ENCODE peak calls at places on chromosomes 11 and 22, in seven cellular contexts. One of them, this sample, is unnamed.
A peak's percentile ranks its signal among the peaks of the same experiment; 100 is the strongest.

GRCh38 chr11:120089036-120090001 is 48.6 kb downstream of the TRIM29 start:
- DNase-seq in H54: no peak
- DNase-seq in body of pancreas: no peak
- DNase-seq in A549: no peak
- DNase-seq in IMR-90: no peak
- DNase-seq in adrenal gland: no peak
- DNase-seq in sigmoid colon: no peak
- DNase-seq in this sample: no peak

GRCh38 chr11:117716652-117717440 is 80.2 kb downstream of the DSCAML1 start:
- DNase-seq in A549: no peak
- DNase-seq in adrenal gland: no peak
- DNase-seq in sigmoid colon: peak; percentile 58
- DNase-seq in H54: no peak
- DNase-seq in IMR-90: no peak
- DNase-seq in body of pancreas: no peak
- DNase-seq in this sample: no peak

GRCh38 chr11:70527429-70528045 is 129.2 kb downstream of the CTTN start:
- DNase-seq in adrenal gland: no peak
- DNase-seq in IMR-90: no peak
- DNase-seq in H54: no peak
- DNase-seq in A549: no peak
- DNase-seq in body of pancreas: no peak
- DNase-seq in sigmoid colon: no peak
- DNase-seq in this sample: no peak

GRCh38 chr22:39301926-39302325 is 17.5 kb downstream of the RPL3 start:
- DNase-seq in H54: no peak
- DNase-seq in sigmoid colon: no peak
- DNase-seq in A549: no peak
- DNase-seq in adrenal gland: no peak
- DNase-seq in IMR-90: no peak
- DNase-seq in body of pancreas: no peak
- DNase-seq in this sample: no peak

GRCh38 chr11:95487391-95487790 is 256.4 kb upstream of the SESN3 start:
- DNase-seq in body of pancreas: no peak
- DNase-seq in H54: no peak
- DNase-seq in A549: no peak
- DNase-seq in sigmoid colon: no peak
- DNase-seq in IMR-90: no peak
- DNase-seq in adrenal gland: no peak
- DNase-seq in this sample: no peak

GRCh38 chr11:73565804-73566203 is 32.1 kb downstream of the FAM168A start:
- DNase-seq in adrenal gland: no peak
- DNase-seq in A549: no peak
- DNase-seq in H54: no peak
- DNase-seq in IMR-90: no peak
- DNase-seq in sigmoid colon: no peak
- DNase-seq in body of pancreas: no peak
- DNase-seq in this sample: no peak

GRCh38 chr11:72625746-72626636 is 48.2 kb downstream of the PDE2A start:
- DNase-seq in H54: no peak
- DNase-seq in A549: no peak
- DNase-seq in body of pancreas: peak; percentile 47
- DNase-seq in IMR-90: peak; percentile 27
- DNase-seq in adrenal gland: peak; percentile 69
- DNase-seq in sigmoid colon: peak; percentile 90
- DNase-seq in this sample: peak; percentile 71

GRCh38 chr11:94025695-94026394 is 4.7 kb downstream of the HEPHL1 start:
- DNase-seq in sigmoid colon: no peak
- DNase-seq in H54: no peak
- DNase-seq in A549: no peak
- DNase-seq in IMR-90: peak; percentile 52
- DNase-seq in body of pancreas: no peak
- DNase-seq in adrenal gland: no peak
- DNase-seq in this sample: no peak

GRCh38 chr11:8732748-8733241 is 50.2 kb downstream of the RPL27A start:
- DNase-seq in sigmoid colon: peak; percentile 89
- DNase-seq in adrenal gland: peak; percentile 90
- DNase-seq in H54: peak; percentile 91
- DNase-seq in body of pancreas: peak; percentile 70
- DNase-seq in IMR-90: peak; percentile 80
- DNase-seq in A549: no peak
- DNase-seq in this sample: no peak

GRCh38 chr11:9001736-9002135 is 2.1 kb downstream of the NRIP3 start:
- DNase-seq in sigmoid colon: no peak
- DNase-seq in A549: no peak
- DNase-seq in IMR-90: peak; percentile 95
- DNase-seq in adrenal gland: no peak
- DNase-seq in H54: peak; percentile 94
- DNase-seq in body of pancreas: no peak
- DNase-seq in this sample: no peak

GRCh38 chr11:8871283-8871775 is 39.7 kb upstream of the AKIP1 start:
- DNase-seq in body of pancreas: peak; percentile 50
- DNase-seq in IMR-90: peak; percentile 94
- DNase-seq in adrenal gland: peak; percentile 67
- DNase-seq in A549: peak; percentile 72
- DNase-seq in H54: peak; percentile 68
- DNase-seq in sigmoid colon: peak; percentile 92
- DNase-seq in this sample: peak; percentile 54

GRCh38 chr11:129895126-129896041 is at the start of gene NFRKB:
- DNase-seq in sigmoid colon: peak; percentile 90
- DNase-seq in A549: peak; percentile 76
- DNase-seq in IMR-90: peak; percentile 58
- DNase-seq in body of pancreas: peak; percentile 88
- DNase-seq in H54: peak; percentile 69
- DNase-seq in adrenal gland: peak; percentile 81
- DNase-seq in this sample: peak; percentile 85
- TF ChIP-seq POLR2A in sigmoid colon: peak; percentile 49
- TF ChIP-seq POLR2A in A549: peak; percentile 70
- TF ChIP-seq POLR2A in IMR-90: no peak
- TF ChIP-seq POLR2A in body of pancreas: peak; percentile 80
- TF ChIP-seq POLR2A in H54: peak; percentile 69
- TF ChIP-seq POLR2A in adrenal gland: peak; percentile 29
- TF ChIP-seq POLR2A in this sample: peak; percentile 31

GRCh38 chr11:927871-928270 is 2.2 kb downstream of the AP2A2 start:
- DNase-seq in A549: no peak
- DNase-seq in sigmoid colon: no peak
- DNase-seq in H54: no peak
- DNase-seq in adrenal gland: no peak
- DNase-seq in IMR-90: no peak
- DNase-seq in body of pancreas: no peak
- DNase-seq in this sample: no peak

GRCh38 chr11:925496-926301 is at the start of gene AP2A2:
- DNase-seq in adrenal gland: peak; percentile 87
- DNase-seq in A549: peak; percentile 84
- DNase-seq in H54: peak; percentile 94
- DNase-seq in sigmoid colon: peak; percentile 93
- DNase-seq in IMR-90: peak; percentile 86
- DNase-seq in body of pancreas: peak; percentile 92
- DNase-seq in this sample: peak; percentile 83

GRCh38 chr11:924406-925157 is 1.1 kb upstream of the AP2A2 start:
- DNase-seq in body of pancreas: no peak
- DNase-seq in IMR-90: no peak
- DNase-seq in adrenal gland: peak; percentile 20
- DNase-seq in A549: no peak
- DNase-seq in H54: no peak
- DNase-seq in sigmoid colon: peak; percentile 73
- DNase-seq in this sample: no peak

GRCh38 chr11:925158-925495 is 543 bp upstream of the AP2A2 start:
- DNase-seq in A549: no peak
- DNase-seq in sigmoid colon: no peak
- DNase-seq in IMR-90: no peak
- DNase-seq in adrenal gland: peak; percentile 39
- DNase-seq in H54: no peak
- DNase-seq in body of pancreas: peak; percentile 42
- DNase-seq in this sample: no peak

GRCh38 chr11:926341-926916 is 759 bp downstream of the AP2A2 start:
- DNase-seq in adrenal gland: peak; percentile 52
- DNase-seq in H54: peak; percentile 81
- DNase-seq in sigmoid colon: no peak
- DNase-seq in IMR-90: peak; percentile 69
- DNase-seq in A549: peak; percentile 90
- DNase-seq in body of pancreas: peak; percentile 31
- DNase-seq in this sample: no peak
- TF ChIP-seq POLR2A in adrenal gland: no peak
- TF ChIP-seq POLR2A in H54: no peak
- TF ChIP-seq POLR2A in sigmoid colon: no peak
- TF ChIP-seq POLR2A in IMR-90: no peak
- TF ChIP-seq POLR2A in A549: no peak
- TF ChIP-seq POLR2A in body of pancreas: no peak
- TF ChIP-seq POLR2A in this sample: no peak

GRCh38 chr11:20458905-20459632 is 71.6 kb downstream of the PRMT3 start:
- DNase-seq in A549: no peak
- DNase-seq in body of pancreas: no peak
- DNase-seq in H54: no peak
- DNase-seq in sigmoid colon: no peak
- DNase-seq in adrenal gland: no peak
- DNase-seq in IMR-90: no peak
- DNase-seq in this sample: no peak
- TF ChIP-seq POLR2A in A549: no peak
- TF ChIP-seq POLR2A in body of pancreas: no peak
- TF ChIP-seq POLR2A in H54: no peak
- TF ChIP-seq POLR2A in sigmoid colon: no peak
- TF ChIP-seq POLR2A in adrenal gland: no peak
- TF ChIP-seq POLR2A in IMR-90: no peak
- TF ChIP-seq POLR2A in this sample: no peak

GRCh38 chr22:30575859-30576258 is 1.4 kb upstream of the GAL3ST1 start:
- DNase-seq in adrenal gland: no peak
- DNase-seq in sigmoid colon: no peak
- DNase-seq in H54: no peak
- DNase-seq in IMR-90: no peak
- DNase-seq in A549: no peak
- DNase-seq in body of pancreas: peak; percentile 59
- DNase-seq in this sample: peak; percentile 23
- TF ChIP-seq POLR2A in adrenal gland: no peak
- TF ChIP-seq POLR2A in sigmoid colon: no peak
- TF ChIP-seq POLR2A in H54: no peak
- TF ChIP-seq POLR2A in IMR-90: no peak
- TF ChIP-seq POLR2A in A549: no peak
- TF ChIP-seq POLR2A in body of pancreas: no peak
- TF ChIP-seq POLR2A in this sample: no peak

GRCh38 chr11:65498042-65498726 is 661 bp upstream of the MALAT1 start:
- DNase-seq in IMR-90: peak; percentile 68
- DNase-seq in sigmoid colon: peak; percentile 83
- DNase-seq in A549: no peak
- DNase-seq in body of pancreas: peak; percentile 67
- DNase-seq in adrenal gland: peak; percentile 73
- DNase-seq in H54: no peak
- DNase-seq in this sample: no peak

GRCh38 chr11:65498727-65498976 is 193 bp upstream of the MALAT1 start:
- DNase-seq in body of pancreas: no peak
- DNase-seq in adrenal gland: no peak
- DNase-seq in A549: no peak
- DNase-seq in sigmoid colon: no peak
- DNase-seq in H54: no peak
- DNase-seq in IMR-90: no peak
- DNase-seq in this sample: no peak

GRCh38 chr11:65500262-65501004 is 1.6 kb downstream of the MALAT1 start:
- DNase-seq in H54: no peak
- DNase-seq in IMR-90: peak; percentile 58
- DNase-seq in adrenal gland: peak; percentile 39
- DNase-seq in A549: no peak
- DNase-seq in sigmoid colon: peak; percentile 78
- DNase-seq in body of pancreas: peak; percentile 59
- DNase-seq in this sample: no peak

GRCh38 chr11:65499713-65500261 is 942 bp downstream of the MALAT1 start:
- DNase-seq in sigmoid colon: no peak
- DNase-seq in H54: no peak
- DNase-seq in A549: no peak
- DNase-seq in body of pancreas: no peak
- DNase-seq in IMR-90: no peak
- DNase-seq in adrenal gland: no peak
- DNase-seq in this sample: no peak

DNA sequence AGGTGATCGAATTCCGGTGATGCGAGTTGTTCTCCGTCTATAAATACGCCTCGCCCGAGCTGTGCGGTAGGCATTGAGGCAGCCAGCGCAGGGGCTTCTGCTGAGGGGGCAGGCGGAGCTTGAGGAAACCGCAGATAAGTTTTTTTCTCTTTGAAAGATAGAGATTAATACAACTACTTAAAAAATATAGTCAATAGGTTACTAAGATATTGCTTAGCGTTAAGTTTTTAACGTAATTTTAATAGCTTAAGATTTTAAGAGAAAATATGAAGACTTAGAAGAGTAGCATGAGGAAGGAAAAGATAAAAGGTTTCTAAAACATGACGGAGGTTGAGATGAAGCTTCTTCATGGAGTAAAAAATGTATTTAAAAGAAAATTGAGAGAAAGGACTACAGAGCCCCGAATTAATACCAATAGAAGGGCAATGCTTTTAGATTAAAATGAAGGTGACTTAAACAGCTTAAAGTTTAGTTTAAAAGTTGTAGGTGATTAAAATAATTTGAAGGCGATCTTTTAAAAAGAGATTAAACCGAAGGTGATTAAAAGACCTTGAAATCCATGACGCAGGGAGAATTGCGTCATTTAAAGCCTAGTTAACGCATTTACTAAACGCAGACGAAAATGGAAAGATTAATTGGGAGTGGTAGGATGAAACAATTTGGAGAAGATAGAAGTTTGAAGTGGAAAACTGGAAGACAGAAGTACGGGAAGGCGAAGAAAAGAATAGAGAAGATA is at the start of gene MALAT1:
- DNase-seq in IMR-90: peak; percentile 94
- DNase-seq in body of pancreas: peak; percentile 96
- DNase-seq in sigmoid colon: peak; percentile 98
- DNase-seq in adrenal gland: peak; percentile 92
- DNase-seq in A549: no peak
- DNase-seq in H54: no peak
- DNase-seq in this sample: peak; percentile 92
- TF ChIP-seq POLR2A in IMR-90: no peak
- TF ChIP-seq POLR2A in body of pancreas: peak; percentile 100
- TF ChIP-seq POLR2A in sigmoid colon: peak; percentile 100
- TF ChIP-seq POLR2A in adrenal gland: peak; percentile 100
- TF ChIP-seq POLR2A in A549: peak; percentile 99
- TF ChIP-seq POLR2A in H54: peak; percentile 99
- TF ChIP-seq POLR2A in this sample: peak; percentile 100